ENCODE peak calls at places on chromosomes 11 and 22, in five cellular contexts. One of them, this sample, is unnamed.

GRCh38 chr11:31643831-31644230 is 134.3 kb downstream of the ELP4 start:
- DNase-seq in spleen: no peak
- DNase-seq in right atrium auricular region: no peak
- DNase-seq in ovary: no peak
- DNase-seq in vagina: no peak
- DNase-seq in this sample: no peak

GRCh38 chr11:8065031-8065430 is 16.0 kb upstream of the TUB start:
- DNase-seq in spleen: no peak
- DNase-seq in right atrium auricular region: peak; percentile 40
- DNase-seq in ovary: no peak
- DNase-seq in vagina: peak; percentile 77
- DNase-seq in this sample: no peak

GRCh38 chr11:128458316-128458715 is 129.0 kb downstream of the ETS1 start:
- DNase-seq in spleen: no peak
- DNase-seq in right atrium auricular region: no peak
- DNase-seq in ovary: no peak
- DNase-seq in vagina: no peak
- DNase-seq in this sample: no peak

GRCh38 chr11:72072348-72072747 is 8.0 kb downstream of the NUMA1 start:
- DNase-seq in spleen: no peak
- DNase-seq in right atrium auricular region: no peak
- DNase-seq in ovary: no peak
- DNase-seq in vagina: no peak
- DNase-seq in this sample: no peak

GRCh38 chr11:119356349-119357031 is 10.0 kb upstream of the MFRP start:
- DNase-seq in spleen: peak; percentile 93
- DNase-seq in right atrium auricular region: peak; percentile 86
- DNase-seq in ovary: peak; percentile 84
- DNase-seq in vagina: no peak
- DNase-seq in this sample: no peak

GRCh38 chr22:34429314-34429713 is 509.0 kb upstream of the LARGE1 start:
- DNase-seq in spleen: no peak
- DNase-seq in right atrium auricular region: no peak
- DNase-seq in ovary: no peak
- DNase-seq in vagina: no peak
- DNase-seq in this sample: no peak

GRCh38 chr22:30245985-30246901 is at the start of gene LIF:
- DNase-seq in spleen: peak; percentile 84
- DNase-seq in right atrium auricular region: no peak
- DNase-seq in ovary: no peak
- DNase-seq in vagina: no peak
- DNase-seq in this sample: no peak

GRCh38 chr22:27581688-27582087 is 219.9 kb downstream of the MN1 start:
- DNase-seq in spleen: peak; percentile 24
- DNase-seq in right atrium auricular region: peak; percentile 90
- DNase-seq in ovary: peak; percentile 83
- DNase-seq in vagina: no peak
- DNase-seq in this sample: peak; percentile 80

GRCh38 chr22:44462246-44463015 is 35.6 kb downstream of the RTL6 start:
- DNase-seq in spleen: peak; percentile 40
- DNase-seq in right atrium auricular region: peak; percentile 42
- DNase-seq in ovary: peak; percentile 2
- DNase-seq in vagina: peak; percentile 43
- DNase-seq in this sample: no peak

GRCh38 chr22:46011627-46012181 is 34.7 kb upstream of the WNT7B start:
- DNase-seq in spleen: peak; percentile 75
- DNase-seq in right atrium auricular region: no peak
- DNase-seq in ovary: peak; percentile 21
- DNase-seq in vagina: no peak
- DNase-seq in this sample: peak; percentile 70

GRCh38 chr11:114340311-114341131 is 44.3 kb downstream of the NNMT start:
- DNase-seq in spleen: peak; percentile 72
- DNase-seq in right atrium auricular region: peak; percentile 73
- DNase-seq in ovary: peak; percentile 27
- DNase-seq in vagina: no peak
- DNase-seq in this sample: no peak

GRCh38 chr11:111977141-111978027 is 40.2 kb downstream of the DIXDC1 start:
- DNase-seq in spleen: peak; percentile 82
- DNase-seq in right atrium auricular region: peak; percentile 72
- DNase-seq in ovary: peak; percentile 63
- DNase-seq in vagina: no peak
- DNase-seq in this sample: peak; percentile 91

GRCh38 chr11:6202036-6202435 is 3.0 kb downstream of the OR52W1 start:
- DNase-seq in spleen: no peak
- DNase-seq in right atrium auricular region: no peak
- DNase-seq in ovary: no peak
- DNase-seq in vagina: no peak
- DNase-seq in this sample: no peak

GRCh38 chr22:19942071-19942885 is 660 bp upstream of the TXNRD2 start:
- DNase-seq in spleen: no peak
- DNase-seq in right atrium auricular region: no peak
- DNase-seq in ovary: no peak
- DNase-seq in vagina: no peak
- DNase-seq in this sample: no peak

GRCh38 chr11:88414385-88414861 is 76.9 kb upstream of the CTSC start:
- DNase-seq in spleen: no peak
- DNase-seq in right atrium auricular region: no peak
- DNase-seq in ovary: no peak
- DNase-seq in vagina: no peak
- DNase-seq in this sample: no peak

GRCh38 chr22:49961601-49962011 is 1.0 kb downstream of the PIM3 start:
- DNase-seq in spleen: no peak
- DNase-seq in right atrium auricular region: no peak
- DNase-seq in ovary: no peak
- DNase-seq in vagina: no peak
- DNase-seq in this sample: no peak

GRCh38 chr11:68338041-68338800 is 25.8 kb downstream of the LRP5 start:
- DNase-seq in spleen: no peak
- DNase-seq in right atrium auricular region: peak; percentile 72
- DNase-seq in ovary: no peak
- DNase-seq in vagina: no peak
- DNase-seq in this sample: no peak

GRCh38 chr11:46490576-46491100 is 99.1 kb upstream of the CHRM4 start:
- DNase-seq in spleen: no peak
- DNase-seq in right atrium auricular region: no peak
- DNase-seq in ovary: no peak
- DNase-seq in vagina: no peak
- DNase-seq in this sample: no peak

GRCh38 chr22:46340676-46341075 is 5.2 kb downstream of the TRMU start:
- DNase-seq in spleen: peak; percentile 50
- DNase-seq in right atrium auricular region: no peak
- DNase-seq in ovary: no peak
- DNase-seq in vagina: no peak
- DNase-seq in this sample: no peak

GRCh38 chr11:6219359-6219758 is 14.0 kb downstream of the C11orf42 start:
- DNase-seq in spleen: no peak
- DNase-seq in right atrium auricular region: peak; percentile 72
- DNase-seq in ovary: no peak
- DNase-seq in vagina: no peak
- DNase-seq in this sample: no peak

GRCh38 chr22:32444068-32444467 is 20.2 kb downstream of the BPIFC start:
- DNase-seq in spleen: no peak
- DNase-seq in right atrium auricular region: no peak
- DNase-seq in ovary: no peak
- DNase-seq in vagina: no peak
- DNase-seq in this sample: no peak

GRCh38 chr11:61350336-61350735 is 11.3 kb downstream of the CYB561A3 start:
- DNase-seq in spleen: no peak
- DNase-seq in right atrium auricular region: no peak
- DNase-seq in ovary: no peak
- DNase-seq in vagina: no peak
- DNase-seq in this sample: no peak

GRCh38 chr11:118973985-118974384 is 2.4 kb downstream of the FOXR1 start:
- DNase-seq in spleen: no peak
- DNase-seq in right atrium auricular region: no peak
- DNase-seq in ovary: no peak
- DNase-seq in vagina: no peak
- DNase-seq in this sample: no peak

GRCh38 chr11:81673001-81673400 is 1060.7 kb downstream of the FAM181B start:
- DNase-seq in spleen: no peak
- DNase-seq in right atrium auricular region: no peak
- DNase-seq in ovary: no peak
- DNase-seq in vagina: no peak
- DNase-seq in this sample: no peak

GRCh38 chr11:109015283-109015682 is 350.4 kb downstream of the DDX10 start:
- DNase-seq in spleen: no peak
- DNase-seq in right atrium auricular region: no peak
- DNase-seq in ovary: no peak
- DNase-seq in vagina: no peak
- DNase-seq in this sample: no peak

GRCh38 chr22:25331050-25331449 is 111.6 kb downstream of the CRYBB2 start:
- DNase-seq in spleen: no peak
- DNase-seq in right atrium auricular region: no peak
- DNase-seq in ovary: no peak
- DNase-seq in vagina: no peak
- DNase-seq in this sample: no peak

GRCh38 chr11:130313383-130314183 is 1.1 kb downstream of the ZBTB44 start:
- DNase-seq in spleen: no peak
- DNase-seq in right atrium auricular region: no peak
- DNase-seq in ovary: no peak
- DNase-seq in vagina: no peak
- DNase-seq in this sample: no peak

GRCh38 chr22:27258773-27259172 is 542.8 kb downstream of the MN1 start:
- DNase-seq in spleen: no peak
- DNase-seq in right atrium auricular region: no peak
- DNase-seq in ovary: no peak
- DNase-seq in vagina: no peak
- DNase-seq in this sample: no peak

GRCh38 chr22:38657248-38657909 is 941 bp downstream of the CBY1 start:
- DNase-seq in spleen: peak; percentile 77
- DNase-seq in right atrium auricular region: no peak
- DNase-seq in ovary: no peak
- DNase-seq in vagina: no peak
- DNase-seq in this sample: no peak

GRCh38 chr22:38656256-38657148 is at the start of the genes CBY1 and FAM227A:
- DNase-seq in spleen: peak; percentile 96
- DNase-seq in right atrium auricular region: peak; percentile 91
- DNase-seq in ovary: peak; percentile 85
- DNase-seq in vagina: no peak
- DNase-seq in this sample: peak; percentile 89

GRCh38 chr22:38653741-38654140 is 2.5 kb downstream of the FAM227A start:
- DNase-seq in spleen: no peak
- DNase-seq in right atrium auricular region: no peak
- DNase-seq in ovary: no peak
- DNase-seq in vagina: no peak
- DNase-seq in this sample: no peak

GRCh38 chr22:38652858-38653257 is 3.3 kb downstream of the FAM227A start:
- DNase-seq in spleen: no peak
- DNase-seq in right atrium auricular region: no peak
- DNase-seq in ovary: no peak
- DNase-seq in vagina: no peak
- DNase-seq in this sample: no peak

GRCh38 chr22:38655532-38656255 is 498 bp downstream of the FAM227A start:
- DNase-seq in spleen: no peak
- DNase-seq in right atrium auricular region: no peak
- DNase-seq in ovary: peak; percentile 28
- DNase-seq in vagina: no peak
- DNase-seq in this sample: no peak
- H3K27ac ChIP-seq in spleen: peak overlapping the region; percentile 88
- H3K27ac ChIP-seq in right atrium auricular region: peak overlapping the region; percentile 91
- H3K27ac ChIP-seq in ovary: peak overlapping the region; percentile 61
- H3K27ac ChIP-seq in vagina: peak overlapping the region; percentile 86
- H3K27ac ChIP-seq in this sample: peak overlapping the region; percentile 90

DNA sequence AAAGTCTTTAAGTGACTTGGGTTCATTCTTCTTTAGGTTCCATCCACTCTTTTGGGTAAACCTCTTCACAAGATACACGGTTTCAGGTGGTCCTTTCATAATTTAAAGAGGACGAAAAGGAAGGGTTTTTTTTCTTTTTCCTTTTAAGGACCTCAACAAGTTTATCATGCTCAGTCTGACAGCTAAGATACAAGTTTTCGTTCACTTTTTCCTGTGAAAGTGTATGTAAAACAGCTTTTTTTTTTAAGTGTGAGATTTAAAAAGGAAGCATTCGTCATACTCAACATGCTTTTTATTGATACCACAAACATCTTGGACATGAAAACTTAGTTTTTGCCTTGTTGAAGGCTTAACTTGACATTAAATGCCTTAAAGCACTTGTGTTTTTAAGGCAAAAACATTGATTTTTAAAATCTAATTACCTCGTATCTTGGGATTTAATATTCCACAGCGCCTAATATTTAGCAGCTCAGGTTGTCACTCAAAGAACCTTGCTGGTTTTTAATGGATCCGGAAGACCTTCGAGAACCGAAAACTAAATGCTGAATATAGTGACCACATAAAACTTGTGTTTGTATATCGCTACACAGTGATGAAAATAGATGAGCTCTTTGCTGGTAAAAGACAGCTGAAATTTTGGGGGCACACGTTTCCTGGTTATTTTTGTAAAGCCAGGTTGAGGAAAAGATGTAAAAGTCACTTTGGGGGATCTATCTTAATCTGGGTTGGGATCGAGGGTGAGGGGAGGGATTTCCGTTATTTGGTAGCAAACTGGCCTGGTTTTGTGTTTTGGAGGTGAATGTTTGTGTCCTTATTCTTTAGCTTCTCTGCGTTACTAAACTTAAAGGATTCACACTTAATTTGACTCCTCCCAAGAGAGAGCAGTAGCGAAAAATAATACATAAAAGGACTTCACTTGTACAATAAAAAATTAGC is 2.3 kb downstream of the PCF11 start:
- DNase-seq in spleen: no peak
- DNase-seq in right atrium auricular region: no peak
- DNase-seq in ovary: no peak
- DNase-seq in vagina: no peak
- DNase-seq in this sample: no peak
- TF ChIP-seq CTCF in spleen: no peak
- TF ChIP-seq CTCF in right atrium auricular region: no peak
- TF ChIP-seq CTCF in ovary: no peak
- TF ChIP-seq CTCF in vagina: no peak
- TF ChIP-seq CTCF in this sample: no peak

GRCh38 chr11:3126207-3126865 is 38.8 kb downstream of the OSBPL5 start:
- DNase-seq in spleen: peak; percentile 88
- DNase-seq in right atrium auricular region: no peak
- DNase-seq in ovary: no peak
- DNase-seq in vagina: no peak
- DNase-seq in this sample: no peak

GRCh38 chr11:3122775-3123201 is 42.3 kb downstream of the OSBPL5 start:
- DNase-seq in spleen: peak; percentile 68
- DNase-seq in right atrium auricular region: no peak
- DNase-seq in ovary: no peak
- DNase-seq in vagina: no peak
- DNase-seq in this sample: peak; percentile 63

GRCh38 chr11:3123761-3124733 is 41.1 kb downstream of the OSBPL5 start:
- DNase-seq in spleen: peak; percentile 71
- DNase-seq in right atrium auricular region: peak; percentile 95
- DNase-seq in ovary: peak; percentile 79
- DNase-seq in vagina: no peak
- DNase-seq in this sample: peak; percentile 95

GRCh38 chr11:3123316-3123715 is 41.8 kb downstream of the OSBPL5 start:
- DNase-seq in spleen: peak; percentile 72
- DNase-seq in right atrium auricular region: peak; percentile 83
- DNase-seq in ovary: peak; percentile 73
- DNase-seq in vagina: no peak
- DNase-seq in this sample: peak; percentile 78

GRCh38 chr11:3124821-3125220 is 40.3 kb downstream of the OSBPL5 start:
- DNase-seq in spleen: peak; percentile 63
- DNase-seq in right atrium auricular region: no peak
- DNase-seq in ovary: no peak
- DNase-seq in vagina: no peak
- DNase-seq in this sample: no peak
- H3K27ac ChIP-seq in spleen: no peak overlapping the region
- H3K27ac ChIP-seq in right atrium auricular region: peak overlapping the region; percentile 69
- H3K27ac ChIP-seq in ovary: no peak overlapping the region
- H3K27ac ChIP-seq in vagina: peak overlapping the region; percentile 92
- H3K27ac ChIP-seq in this sample: peak overlapping the region; percentile 49

GRCh38 chr22:35642305-35642741 is 5.9 kb upstream of the APOL6 start:
- DNase-seq in spleen: peak; percentile 47
- DNase-seq in right atrium auricular region: no peak
- DNase-seq in ovary: peak; percentile 66
- DNase-seq in vagina: peak; percentile 67
- DNase-seq in this sample: peak; percentile 55
- TF ChIP-seq CTCF in spleen: no peak
- TF ChIP-seq CTCF in right atrium auricular region: no peak
- TF ChIP-seq CTCF in ovary: no peak
- TF ChIP-seq CTCF in vagina: no peak
- TF ChIP-seq CTCF in this sample: no peak